ENCODE peak calls at places on chromosomes 11 and 22, in ten cellular contexts. One of them, this sample, is unnamed.

GRCh38 chr11:7555067-7555699 is 41.4 kb downstream of the PPFIBP2 start:
- DNase-seq in GDM1: no peak
- DNase-seq in fibroblast of the conjunctiva: no peak
- DNase-seq in stimulated activated CD4-positive, alpha-beta T cell treated with anti-CD3 and anti-CD28 coated beads, Interleukin-1b, Interleukin-23, amount 100 ng/mL, for 1 hour: no peak
- DNase-seq in SHP77 treated with DMSO at 0.1 percent for 48 hours: no peak
- DNase-seq in Caki2: no peak
- DNase-seq in naive thymus-derived CD4-positive, alpha-beta T cell: no peak
- DNase-seq in sciatic nerve: no peak
- DNase-seq in fibroblast of pulmonary artery: no peak
- DNase-seq in brain microvascular endothelial cell: no peak
- DNase-seq in this sample: no peak

GRCh38 chr22:23244690-23245044 is 64.4 kb downstream of the BCR start:
- DNase-seq in stimulated activated CD4-positive, alpha-beta T cell treated with anti-CD3 and anti-CD28 coated beads, Interleukin-1b, Interleukin-23, amount 100 ng/mL, for 1 hour: no peak
- DNase-seq in GDM1: no peak
- DNase-seq in fibroblast of the conjunctiva: no peak
- DNase-seq in Caki2: no peak
- DNase-seq in naive thymus-derived CD4-positive, alpha-beta T cell: no peak
- DNase-seq in fibroblast of pulmonary artery: no peak
- DNase-seq in brain microvascular endothelial cell: no peak
- DNase-seq in SHP77 treated with DMSO at 0.1 percent for 48 hours: no peak
- DNase-seq in sciatic nerve: no peak
- DNase-seq in this sample: no peak

GRCh38 chr11:89293966-89294679 is 116.4 kb downstream of the TYR start:
- DNase-seq in GDM1: no peak
- DNase-seq in Caki2: no peak
- DNase-seq in fibroblast of pulmonary artery: peak
- DNase-seq in SHP77 treated with DMSO at 0.1 percent for 48 hours: no peak
- DNase-seq in sciatic nerve: no peak
- DNase-seq in naive thymus-derived CD4-positive, alpha-beta T cell: no peak
- DNase-seq in stimulated activated CD4-positive, alpha-beta T cell treated with anti-CD3 and anti-CD28 coated beads, Interleukin-1b, Interleukin-23, amount 100 ng/mL, for 1 hour: no peak
- DNase-seq in fibroblast of the conjunctiva: peak
- DNase-seq in brain microvascular endothelial cell: peak
- DNase-seq in this sample: no peak

GRCh38 chr11:77127969-77128691 is at the start of gene MYO7A:
- DNase-seq in Caki2: no peak
- DNase-seq in sciatic nerve: peak
- DNase-seq in GDM1: no peak
- DNase-seq in fibroblast of the conjunctiva: no peak
- DNase-seq in fibroblast of pulmonary artery: peak
- DNase-seq in naive thymus-derived CD4-positive, alpha-beta T cell: no peak
- DNase-seq in SHP77 treated with DMSO at 0.1 percent for 48 hours: peak
- DNase-seq in brain microvascular endothelial cell: peak
- DNase-seq in stimulated activated CD4-positive, alpha-beta T cell treated with anti-CD3 and anti-CD28 coated beads, Interleukin-1b, Interleukin-23, amount 100 ng/mL, for 1 hour: no peak
- DNase-seq in this sample: no peak

GRCh38 chr11:126060651-126061220 is 1.9 kb downstream of the CDON start:
- DNase-seq in GDM1: no peak
- DNase-seq in SHP77 treated with DMSO at 0.1 percent for 48 hours: no peak
- DNase-seq in naive thymus-derived CD4-positive, alpha-beta T cell: no peak
- DNase-seq in sciatic nerve: no peak
- DNase-seq in fibroblast of the conjunctiva: no peak
- DNase-seq in stimulated activated CD4-positive, alpha-beta T cell treated with anti-CD3 and anti-CD28 coated beads, Interleukin-1b, Interleukin-23, amount 100 ng/mL, for 1 hour: no peak
- DNase-seq in brain microvascular endothelial cell: no peak
- DNase-seq in fibroblast of pulmonary artery: no peak
- DNase-seq in Caki2: peak
- DNase-seq in this sample: no peak

GRCh38 chr22:35191412-35191811 is 65.9 kb upstream of the HMGXB4 start:
- DNase-seq in sciatic nerve: no peak
- DNase-seq in brain microvascular endothelial cell: no peak
- DNase-seq in fibroblast of the conjunctiva: no peak
- DNase-seq in GDM1: no peak
- DNase-seq in naive thymus-derived CD4-positive, alpha-beta T cell: no peak
- DNase-seq in Caki2: peak
- DNase-seq in fibroblast of pulmonary artery: peak
- DNase-seq in stimulated activated CD4-positive, alpha-beta T cell treated with anti-CD3 and anti-CD28 coated beads, Interleukin-1b, Interleukin-23, amount 100 ng/mL, for 1 hour: no peak
- DNase-seq in SHP77 treated with DMSO at 0.1 percent for 48 hours: no peak
- DNase-seq in this sample: no peak

GRCh38 chr11:36092314-36093030 is 148.6 kb downstream of the LDLRAD3 start:
- DNase-seq in fibroblast of the conjunctiva: no peak
- DNase-seq in GDM1: no peak
- DNase-seq in stimulated activated CD4-positive, alpha-beta T cell treated with anti-CD3 and anti-CD28 coated beads, Interleukin-1b, Interleukin-23, amount 100 ng/mL, for 1 hour: no peak
- DNase-seq in brain microvascular endothelial cell: no peak
- DNase-seq in naive thymus-derived CD4-positive, alpha-beta T cell: no peak
- DNase-seq in SHP77 treated with DMSO at 0.1 percent for 48 hours: no peak
- DNase-seq in fibroblast of pulmonary artery: no peak
- DNase-seq in sciatic nerve: no peak
- DNase-seq in Caki2: no peak
- DNase-seq in this sample: no peak

GRCh38 chr11:68956142-68956541 is 24.6 kb downstream of the MRGPRD start:
- DNase-seq in brain microvascular endothelial cell: no peak
- DNase-seq in fibroblast of the conjunctiva: no peak
- DNase-seq in SHP77 treated with DMSO at 0.1 percent for 48 hours: no peak
- DNase-seq in Caki2: no peak
- DNase-seq in GDM1: no peak
- DNase-seq in naive thymus-derived CD4-positive, alpha-beta T cell: no peak
- DNase-seq in sciatic nerve: no peak
- DNase-seq in fibroblast of pulmonary artery: no peak
- DNase-seq in stimulated activated CD4-positive, alpha-beta T cell treated with anti-CD3 and anti-CD28 coated beads, Interleukin-1b, Interleukin-23, amount 100 ng/mL, for 1 hour: no peak
- DNase-seq in this sample: no peak

GRCh38 chr11:83042966-83043711 is 28.6 kb downstream of the RAB30 start:
- DNase-seq in naive thymus-derived CD4-positive, alpha-beta T cell: no peak
- DNase-seq in brain microvascular endothelial cell: no peak
- DNase-seq in fibroblast of the conjunctiva: no peak
- DNase-seq in GDM1: no peak
- DNase-seq in stimulated activated CD4-positive, alpha-beta T cell treated with anti-CD3 and anti-CD28 coated beads, Interleukin-1b, Interleukin-23, amount 100 ng/mL, for 1 hour: no peak
- DNase-seq in fibroblast of pulmonary artery: peak
- DNase-seq in Caki2: no peak
- DNase-seq in SHP77 treated with DMSO at 0.1 percent for 48 hours: no peak
- DNase-seq in sciatic nerve: no peak
- DNase-seq in this sample: no peak

GRCh38 chr11:66359662-66360087 is 11.9 kb downstream of the SLC29A2 start:
- DNase-seq in Caki2: no peak
- DNase-seq in naive thymus-derived CD4-positive, alpha-beta T cell: no peak
- DNase-seq in brain microvascular endothelial cell: no peak
- DNase-seq in sciatic nerve: no peak
- DNase-seq in stimulated activated CD4-positive, alpha-beta T cell treated with anti-CD3 and anti-CD28 coated beads, Interleukin-1b, Interleukin-23, amount 100 ng/mL, for 1 hour: no peak
- DNase-seq in fibroblast of the conjunctiva: no peak
- DNase-seq in GDM1: no peak
- DNase-seq in fibroblast of pulmonary artery: no peak
- DNase-seq in SHP77 treated with DMSO at 0.1 percent for 48 hours: no peak
- DNase-seq in this sample: no peak

GRCh38 chr22:24421428-24421931 is 5.9 kb upstream of the ADORA2A start:
- DNase-seq in brain microvascular endothelial cell: no peak
- DNase-seq in naive thymus-derived CD4-positive, alpha-beta T cell: peak
- DNase-seq in fibroblast of pulmonary artery: no peak
- DNase-seq in stimulated activated CD4-positive, alpha-beta T cell treated with anti-CD3 and anti-CD28 coated beads, Interleukin-1b, Interleukin-23, amount 100 ng/mL, for 1 hour: no peak
- DNase-seq in GDM1: no peak
- DNase-seq in SHP77 treated with DMSO at 0.1 percent for 48 hours: no peak
- DNase-seq in Caki2: no peak
- DNase-seq in sciatic nerve: no peak
- DNase-seq in fibroblast of the conjunctiva: no peak
- DNase-seq in this sample: no peak

GRCh38 chr11:47981667-47982404 is 1.5 kb downstream of the PTPRJ start:
- DNase-seq in SHP77 treated with DMSO at 0.1 percent for 48 hours: no peak
- DNase-seq in sciatic nerve: no peak
- DNase-seq in fibroblast of the conjunctiva: no peak
- DNase-seq in GDM1: no peak
- DNase-seq in naive thymus-derived CD4-positive, alpha-beta T cell: no peak
- DNase-seq in fibroblast of pulmonary artery: no peak
- DNase-seq in brain microvascular endothelial cell: no peak
- DNase-seq in Caki2: no peak
- DNase-seq in stimulated activated CD4-positive, alpha-beta T cell treated with anti-CD3 and anti-CD28 coated beads, Interleukin-1b, Interleukin-23, amount 100 ng/mL, for 1 hour: no peak
- DNase-seq in this sample: no peak

GRCh38 chr11:118398797-118399564 is 2.4 kb upstream of the ATP5MG start:
- DNase-seq in fibroblast of the conjunctiva: no peak
- DNase-seq in brain microvascular endothelial cell: no peak
- DNase-seq in fibroblast of pulmonary artery: peak
- DNase-seq in naive thymus-derived CD4-positive, alpha-beta T cell: peak
- DNase-seq in stimulated activated CD4-positive, alpha-beta T cell treated with anti-CD3 and anti-CD28 coated beads, Interleukin-1b, Interleukin-23, amount 100 ng/mL, for 1 hour: no peak
- DNase-seq in Caki2: no peak
- DNase-seq in sciatic nerve: no peak
- DNase-seq in GDM1: no peak
- DNase-seq in SHP77 treated with DMSO at 0.1 percent for 48 hours: no peak
- DNase-seq in this sample: no peak

GRCh38 chr11:131275580-131275979 is 94.8 kb upstream of the NTM start:
- DNase-seq in brain microvascular endothelial cell: no peak
- DNase-seq in Caki2: no peak
- DNase-seq in stimulated activated CD4-positive, alpha-beta T cell treated with anti-CD3 and anti-CD28 coated beads, Interleukin-1b, Interleukin-23, amount 100 ng/mL, for 1 hour: no peak
- DNase-seq in sciatic nerve: no peak
- DNase-seq in fibroblast of pulmonary artery: no peak
- DNase-seq in fibroblast of the conjunctiva: no peak
- DNase-seq in naive thymus-derived CD4-positive, alpha-beta T cell: no peak
- DNase-seq in GDM1: no peak
- DNase-seq in SHP77 treated with DMSO at 0.1 percent for 48 hours: no peak
- DNase-seq in this sample: no peak

GRCh38 chr11:70854891-70855556 is 397.4 kb downstream of the SHANK2 start:
- DNase-seq in sciatic nerve: no peak
- DNase-seq in fibroblast of pulmonary artery: no peak
- DNase-seq in naive thymus-derived CD4-positive, alpha-beta T cell: no peak
- DNase-seq in brain microvascular endothelial cell: no peak
- DNase-seq in stimulated activated CD4-positive, alpha-beta T cell treated with anti-CD3 and anti-CD28 coated beads, Interleukin-1b, Interleukin-23, amount 100 ng/mL, for 1 hour: no peak
- DNase-seq in SHP77 treated with DMSO at 0.1 percent for 48 hours: peak
- DNase-seq in fibroblast of the conjunctiva: no peak
- DNase-seq in Caki2: no peak
- DNase-seq in GDM1: no peak
- DNase-seq in this sample: no peak

GRCh38 chr11:64642418-64642735 is 51.4 kb downstream of the SLC22A12 start:
- DNase-seq in sciatic nerve: peak
- DNase-seq in SHP77 treated with DMSO at 0.1 percent for 48 hours: no peak
- DNase-seq in fibroblast of pulmonary artery: no peak
- DNase-seq in naive thymus-derived CD4-positive, alpha-beta T cell: no peak
- DNase-seq in stimulated activated CD4-positive, alpha-beta T cell treated with anti-CD3 and anti-CD28 coated beads, Interleukin-1b, Interleukin-23, amount 100 ng/mL, for 1 hour: no peak
- DNase-seq in brain microvascular endothelial cell: no peak
- DNase-seq in GDM1: no peak
- DNase-seq in Caki2: no peak
- DNase-seq in fibroblast of the conjunctiva: no peak
- DNase-seq in this sample: no peak

GRCh38 chr11:108302121-108302785 is 79.4 kb downstream of the ATM start:
- DNase-seq in fibroblast of the conjunctiva: no peak
- DNase-seq in stimulated activated CD4-positive, alpha-beta T cell treated with anti-CD3 and anti-CD28 coated beads, Interleukin-1b, Interleukin-23, amount 100 ng/mL, for 1 hour: no peak
- DNase-seq in naive thymus-derived CD4-positive, alpha-beta T cell: no peak
- DNase-seq in sciatic nerve: no peak
- DNase-seq in SHP77 treated with DMSO at 0.1 percent for 48 hours: no peak
- DNase-seq in fibroblast of pulmonary artery: peak
- DNase-seq in brain microvascular endothelial cell: no peak
- DNase-seq in Caki2: no peak
- DNase-seq in GDM1: no peak
- DNase-seq in this sample: no peak

GRCh38 chr11:47348859-47349258 is 3.6 kb downstream of the MYBPC3 start:
- DNase-seq in fibroblast of the conjunctiva: peak
- DNase-seq in fibroblast of pulmonary artery: peak
- DNase-seq in GDM1: peak
- DNase-seq in brain microvascular endothelial cell: peak
- DNase-seq in Caki2: no peak
- DNase-seq in sciatic nerve: no peak
- DNase-seq in stimulated activated CD4-positive, alpha-beta T cell treated with anti-CD3 and anti-CD28 coated beads, Interleukin-1b, Interleukin-23, amount 100 ng/mL, for 1 hour: no peak
- DNase-seq in SHP77 treated with DMSO at 0.1 percent for 48 hours: peak
- DNase-seq in naive thymus-derived CD4-positive, alpha-beta T cell: no peak
- DNase-seq in this sample: no peak

GRCh38 chr22:44595841-44596341 is 97.9 kb upstream of the RTL6 start:
- DNase-seq in stimulated activated CD4-positive, alpha-beta T cell treated with anti-CD3 and anti-CD28 coated beads, Interleukin-1b, Interleukin-23, amount 100 ng/mL, for 1 hour: no peak
- DNase-seq in SHP77 treated with DMSO at 0.1 percent for 48 hours: peak
- DNase-seq in naive thymus-derived CD4-positive, alpha-beta T cell: no peak
- DNase-seq in fibroblast of pulmonary artery: peak
- DNase-seq in sciatic nerve: no peak
- DNase-seq in brain microvascular endothelial cell: no peak
- DNase-seq in GDM1: peak
- DNase-seq in Caki2: no peak
- DNase-seq in fibroblast of the conjunctiva: no peak
- DNase-seq in this sample: no peak